ENCODE peak calls at places on chromosomes 16 and 17, in ten cellular contexts. I is Caco-2; G is left ventricle myocardium inferior; X is SJSA1; O is heart right ventricle; B is prostate gland; F is endodermal cell; M is Peyer's patch; E is CD8-positive, alpha-beta memory T cell; J is NT2/D1. S is an unnamed sample.

GRCh38 chr16:23353440-23353839 is 51.3 kb downstream of the SCNN1B start:
- DNase-seq in B (no peak), J (no peak), E (no peak), I (no peak), F (no peak), G (no peak), X (no peak), M (no peak), O (no peak), S (no peak)

GRCh38 chr16:21211486-21211885 is at the start of gene ZP2:
- DNase-seq in X (no peak), G (no peak), I (no peak), M (no peak), F (no peak), B (no peak), J (no peak), E (no peak), O (no peak), S (no peak)

GRCh38 chr16:718389-718788 is 2.6 kb upstream of the ANTKMT start:
- DNase-seq in O (no peak), X (no peak), B (no peak), E (no peak), J (no peak), M (no peak), F (no peak), I (no peak), G (no peak), S (no peak)

GRCh38 chr16:27324851-27325301 is 11.1 kb downstream of the IL4R start:
- DNase-seq in G (no peak), E (no peak), M (no peak), B (no peak), X (no peak), F (peak; percentile 88), O (no peak), J (no peak), I (no peak), S (no peak)

GRCh38 chr16:87724490-87725291 is 41.1 kb downstream of the KLHDC4 start:
- DNase-seq in I (no peak), X (no peak), F (no peak), M (no peak), O (no peak), E (peak; percentile 53), G (no peak), B (no peak), J (no peak), S (no peak)

GRCh38 chr16:17448640-17449638 is 21.8 kb downstream of the XYLT1 start:
- DNase-seq in O (peak; percentile 47), I (no peak), G (peak; percentile 61), F (no peak), X (no peak), E (peak; percentile 28), J (no peak), M (no peak), B (no peak), S (no peak)

GRCh38 chr16:61681124-61681523 is 355.1 kb downstream of the CDH8 start:
- DNase-seq in F (no peak), G (no peak), M (no peak), B (no peak), J (no peak), E (no peak), X (no peak), O (no peak), I (no peak), S (no peak)

GRCh38 chr17:15935891-15936290 is 9.0 kb upstream of the ADORA2B start:
- DNase-seq in B (no peak), M (no peak), G (no peak), X (no peak), I (no peak), F (no peak), O (no peak), J (no peak), E (no peak), S (no peak)

GRCh38 chr16:51967566-51967965 is 579.4 kb downstream of the TOX3 start:
- DNase-seq in F (no peak), M (no peak), G (no peak), E (no peak), O (no peak), I (no peak), X (no peak), J (no peak), B (no peak), S (no peak)

GRCh38 chr17:32627233-32628008 is 140.6 kb downstream of the CDK5R1 start:
- DNase-seq in E (no peak), G (no peak), J (peak; percentile 51), O (no peak), F (peak; percentile 87), B (no peak), M (no peak), X (no peak), I (no peak), S (no peak)

GRCh38 chr16:1158456-1159324 is 5.8 kb downstream of the CACNA1H start:
- DNase-seq in J (no peak), X (no peak), I (no peak), E (no peak), B (no peak), G (peak; percentile 78), M (no peak), O (peak; percentile 84), F (no peak), S (no peak)

DNA sequence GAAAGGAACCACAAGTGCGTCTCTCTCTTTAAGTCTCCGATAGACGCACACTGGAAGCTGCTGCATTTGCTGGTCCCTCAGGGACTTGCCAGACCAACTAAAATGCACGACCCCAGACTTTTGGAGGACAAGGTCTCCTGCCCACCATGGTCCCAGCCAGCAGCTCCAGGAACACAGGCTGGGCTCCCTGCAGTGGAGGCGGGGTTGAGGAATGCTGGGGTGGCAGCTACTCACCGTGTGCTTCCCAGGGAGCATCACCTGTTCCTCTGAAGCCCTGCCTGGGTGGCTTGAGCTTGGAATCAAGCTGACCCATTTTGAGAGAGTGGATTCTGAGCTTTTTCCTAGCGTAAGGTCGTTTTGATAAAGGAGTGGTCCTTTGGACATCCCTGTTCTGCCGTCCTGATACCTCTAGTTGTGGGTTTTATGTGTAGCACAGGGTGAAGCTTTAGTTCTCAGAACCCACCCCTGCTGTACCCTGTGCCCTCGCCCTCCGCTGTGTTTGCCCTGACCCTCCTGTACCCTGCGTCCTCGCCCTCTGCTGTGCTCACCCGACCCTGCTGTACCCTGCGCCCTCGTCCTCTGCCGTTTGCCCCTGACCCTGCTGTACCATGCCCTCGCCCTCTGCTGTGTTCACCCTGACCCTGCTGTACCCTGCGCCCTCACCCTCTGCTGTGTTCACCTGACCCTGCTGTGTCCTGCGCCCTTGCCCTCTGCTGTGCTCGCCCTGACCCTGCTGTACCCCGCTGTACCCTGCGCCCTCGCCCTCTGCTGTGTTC is 11.0 kb downstream of the ZNF276 start:
- DNase-seq in G (no peak), I (no peak), F (peak; percentile 53), J (no peak), B (no peak), X (no peak), E (no peak), M (no peak), O (no peak), S (no peak)
- H3K4me1 ChIP-seq in G (peaks cover 5% of the 10 kb centered on the region), I (no peaks in the 10 kb centered on the region), F (no peaks in the 10 kb centered on the region), J (peaks cover 19% of the 10 kb centered on the region), B (no peaks in the 10 kb centered on the region), X (no peaks in the 10 kb centered on the region), E (peaks cover 63% of the 10 kb centered on the region), M (no peaks in the 10 kb centered on the region), O (no peaks in the 10 kb centered on the region), S (no peaks in the 10 kb centered on the region)

GRCh38 chr16:3375680-3376079 is 20.0 kb downstream of the OR2C1 start:
- DNase-seq in G (no peak), F (no peak), M (no peak), X (no peak), E (no peak), J (no peak), I (no peak), B (no peak), O (no peak), S (no peak)

DNA sequence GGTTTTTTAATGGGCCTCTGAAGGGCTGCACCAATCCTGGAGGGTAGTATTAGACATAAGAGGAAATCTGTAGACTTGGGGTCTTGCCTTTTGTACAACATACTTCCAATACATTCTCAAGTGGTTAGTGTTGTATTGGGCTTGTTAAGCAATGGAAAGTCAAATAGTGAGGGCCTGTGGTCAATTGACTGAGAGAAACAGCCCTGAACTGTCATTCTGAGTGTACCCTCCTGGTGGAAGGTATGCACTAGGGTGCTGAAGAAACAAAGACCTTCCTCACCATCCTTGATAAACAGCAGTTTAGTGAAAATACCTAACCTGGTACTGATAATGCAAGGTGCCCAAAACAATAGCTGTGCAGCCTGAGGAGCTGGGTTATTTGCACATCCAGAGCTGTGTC is 22.2 kb downstream of the OR2C1 start:
- DNase-seq in E (no peak), O (no peak), F (no peak), X (no peak), I (peak; percentile 19), J (no peak), B (no peak), M (no peak), G (no peak), S (no peak)
- H3K9me3 ChIP-seq in E (peaks cover 33% of the 10 kb centered on the region), O (no peaks in the 10 kb centered on the region), F (peaks cover 29% of the 10 kb centered on the region), X (peaks cover 32% of the 10 kb centered on the region), I (peaks cover 13% of the 10 kb centered on the region), J (peaks cover 75% of the 10 kb centered on the region), B (peaks cover 2% of the 10 kb centered on the region), M (peaks cover 11% of the 10 kb centered on the region), G (no peaks in the 10 kb centered on the region), S (peaks cover 96% of the 10 kb centered on the region)

DNA sequence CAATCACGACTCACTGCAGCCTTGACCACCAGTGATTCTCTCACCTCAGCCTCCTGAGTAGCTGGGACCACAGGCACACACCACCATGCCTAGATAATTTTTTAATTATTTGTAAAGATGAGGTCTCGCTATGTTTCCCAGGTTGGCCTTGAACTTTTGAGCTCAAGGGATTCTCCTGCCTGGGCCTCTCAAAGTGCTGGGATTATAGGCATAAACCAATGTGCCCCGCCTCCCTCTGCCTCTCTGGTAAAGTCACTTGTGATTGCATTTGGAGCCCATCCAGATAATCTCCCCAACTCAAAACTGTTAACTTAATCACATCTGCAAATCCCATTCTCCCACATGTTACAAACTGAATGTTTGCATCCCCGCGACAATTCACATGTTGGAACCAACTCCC is 11.8 kb upstream of the PECAM1 start:
- DNase-seq in I (no peak), O (no peak), J (no peak), B (no peak), G (no peak), E (no peak), M (peak; percentile 28), X (no peak), F (no peak), S (no peak)
- H3K4me1 ChIP-seq in I (no peaks in the 10 kb centered on the region), O (peaks cover 5% of the 10 kb centered on the region), J (peaks cover 4% of the 10 kb centered on the region), B (no peaks in the 10 kb centered on the region), G (no peaks in the 10 kb centered on the region), E (peaks cover 29% of the 10 kb centered on the region), M (no peaks in the 10 kb centered on the region), X (no peaks in the 10 kb centered on the region), F (no peaks in the 10 kb centered on the region), S (no peaks in the 10 kb centered on the region)

GRCh38 chr16:3388325-3388724 is 12.5 kb downstream of the ZSCAN32 start:
- DNase-seq in X (no peak), B (no peak), I (no peak), J (no peak), G (no peak), O (no peak), E (no peak), M (no peak), F (no peak), S (no peak)

DNA sequence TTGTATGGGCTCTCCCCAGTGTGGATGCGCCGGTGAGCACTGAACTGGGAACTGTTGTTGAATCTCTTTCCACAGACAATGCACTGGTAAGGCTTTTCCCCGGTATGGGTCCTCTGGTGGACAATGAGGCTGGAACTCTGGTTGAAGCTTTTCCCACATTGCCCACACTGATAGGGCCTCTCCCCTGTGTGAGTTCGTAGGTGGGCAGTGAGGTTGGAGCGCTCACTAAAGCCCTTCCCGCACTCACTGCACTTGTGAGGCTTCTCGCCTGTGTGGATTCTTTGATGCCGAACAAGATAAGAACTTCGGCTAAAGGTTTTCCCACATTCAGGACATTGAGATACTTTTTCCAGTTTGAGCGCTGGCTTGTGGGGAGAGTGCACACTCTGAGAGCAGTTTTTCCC is 17.8 kb downstream of the ZSCAN32 start:
- DNase-seq in I (no peak), E (no peak), G (no peak), F (no peak), M (no peak), J (no peak), O (no peak), B (no peak), X (no peak), S (no peak)
- H3K9me3 ChIP-seq in I (peaks cover 30% of the 10 kb centered on the region), E (peaks cover 45% of the 10 kb centered on the region), G (peaks cover 19% of the 10 kb centered on the region), F (peaks cover 69% of the 10 kb centered on the region), M (peaks cover 25% of the 10 kb centered on the region), J (peaks cover 84% of the 10 kb centered on the region), O (peaks cover 20% of the 10 kb centered on the region), B (peaks cover 2% of the 10 kb centered on the region), X (peaks cover 53% of the 10 kb centered on the region), S (peaks cover 89% of the 10 kb centered on the region)

S was measured in stomach.